ENCODE peak calls at places on chromosome X, in seven cellular contexts. X is aorta, U is HAP-1, J is IMR-90, P is OCI-LY7, H is HFF-Myc, F is mesenchymal stem cell. I is an unnamed sample.

GRCh38 chrX:103540145-103540544 is 20.9 kb upstream of the RAB40A start:
- DNase-seq in X (no peak), U (no peak), J (peak), P (no peak), H (no peak), F (peak), I (no peak)

GRCh38 chrX:15269618-15270521 is at the start of gene ASB9:
- DNase-seq in X (peak), U (no peak), J (peak), P (no peak), H (peak), F (peak), I (no peak)

GRCh38 chrX:112147206-112147605 is 64.6 kb upstream of the TRPC5 start:
- DNase-seq in X (no peak), U (peak), J (peak), P (peak), H (no peak), F (peak), I (no peak)

GRCh38 chrX:39508300-39508692 is 589.5 kb downstream of the BCOR start:
- DNase-seq in X (no peak), U (no peak), J (no peak), P (no peak), H (no peak), F (no peak), I (no peak)

GRCh38 chrX:53288173-53288572 is 6.8 kb upstream of the IQSEC2 start:
- DNase-seq in X (peak), U (no peak), J (no peak), P (no peak), H (no peak), F (peak), I (peak)

GRCh38 chrX:40304115-40304514 is 206.4 kb upstream of the BCOR start:
- DNase-seq in X (no peak), U (no peak), J (no peak), P (no peak), H (no peak), F (no peak), I (no peak)

GRCh38 chrX:120790118-120790517 is 85.5 kb downstream of the CT47B1 start:
- DNase-seq in X (no peak), U (peak), J (peak), P (peak), H (no peak), F (peak), I (no peak)

GRCh38 chrX:153302796-153303195 is 18.8 kb downstream of the PNMA6F start:
- DNase-seq in X (no peak), U (no peak), J (no peak), P (no peak), H (no peak), F (no peak), I (no peak)

GRCh38 chrX:132751043-132751690 is 207.3 kb downstream of the HS6ST2 start:
- DNase-seq in X (no peak), U (no peak), J (no peak), P (no peak), H (no peak), F (no peak), I (no peak)

GRCh38 chrX:91080822-91081221 is 353.8 kb upstream of the PABPC5 start:
- DNase-seq in X (no peak), U (no peak), J (no peak), P (no peak), H (no peak), F (no peak), I (no peak)

GRCh38 chrX:9626379-9626778 is 139.3 kb downstream of the GPR143 start:
- DNase-seq in X (no peak), U (no peak), J (peak), P (no peak), H (no peak), F (no peak), I (no peak)

GRCh38 chrX:132270699-132271098 is 51.5 kb upstream of the RAP2C start:
- DNase-seq in X (no peak), U (no peak), J (peak), P (no peak), H (peak), F (peak), I (peak)

GRCh38 chrX:53437211-53437610 is 3.0 kb upstream of the HSD17B10 start:
- DNase-seq in X (no peak), U (no peak), J (no peak), P (no peak), H (no peak), F (no peak), I (no peak)

GRCh38 chrX:54246866-54247265 is 63.8 kb upstream of the FAM120C start:
- DNase-seq in X (no peak), U (no peak), J (peak), P (no peak), H (no peak), F (no peak), I (no peak)

GRCh38 chrX:153968754-153969124 is 2.9 kb downstream of the HCFC1 start:
- DNase-seq in X (peak), U (no peak), J (no peak), P (peak), H (no peak), F (no peak), I (peak)

GRCh38 chrX:132489256-132490085 is 633 bp upstream of the MBNL3 start:
- DNase-seq in X (peak), U (peak), J (peak), P (peak), H (no peak), F (peak), I (peak)

GRCh38 chrX:72107320-72107719 is 24.4 kb downstream of the RTL5 start:
- DNase-seq in X (no peak), U (no peak), J (peak), P (no peak), H (no peak), F (peak), I (no peak)

GRCh38 chrX:154458954-154459829 is 1.1 kb downstream of the PLXNA3 start:
- DNase-seq in X (peak), U (peak), J (no peak), P (peak), H (no peak), F (no peak), I (no peak)

GRCh38 chrX:29652484-29652883 is 562.9 kb upstream of the MAGEB2 start:
- DNase-seq in X (no peak), U (no peak), J (peak), P (no peak), H (peak), F (peak), I (no peak)

GRCh38 chrX:135982860-135983259 is 2.4 kb upstream of the SLC9A6 start:
- DNase-seq in X (no peak), U (no peak), J (peak), P (no peak), H (no peak), F (peak), I (no peak)

GRCh38 chrX:31836479-31836878 is 764.6 kb upstream of the FTHL17 start:
- DNase-seq in X (no peak), U (no peak), J (no peak), P (no peak), H (no peak), F (no peak), I (no peak)

GRCh38 chrX:72142094-72142843 is 10.6 kb upstream of the RTL5 start:
- DNase-seq in X (no peak), U (no peak), J (no peak), P (no peak), H (no peak), F (no peak), I (no peak)

GRCh38 chrX:72240976-72241375 is 2.1 kb upstream of the ERCC6L start:
- DNase-seq in X (no peak), U (no peak), J (no peak), P (no peak), H (no peak), F (no peak), I (no peak)

GRCh38 chrX:139554367-139554766 is 23.8 kb downstream of the F9 start:
- DNase-seq in X (no peak), U (no peak), J (no peak), P (peak), H (no peak), F (no peak), I (no peak)

GRCh38 chrX:107579956-107580355 is 48.4 kb upstream of the PRPS1 start:
- DNase-seq in X (no peak), U (no peak), J (peak), P (no peak), H (no peak), F (peak), I (no peak)

GRCh38 chrX:133794151-133794550 is 191.2 kb downstream of the GPC3 start:
- DNase-seq in X (no peak), U (peak), J (no peak), P (no peak), H (no peak), F (peak), I (no peak)

GRCh38 chrX:149198980-149199732 is 305.9 kb downstream of the IDS start:
- DNase-seq in X (no peak), U (no peak), J (no peak), P (no peak), H (no peak), F (no peak), I (no peak)

GRCh38 chrX:44342866-44343265 is 606 bp downstream of the EFHC2 start:
- DNase-seq in X (no peak), U (no peak), J (no peak), P (no peak), H (no peak), F (no peak), I (no peak)

GRCh38 chrX:129652565-129653169 is 2.1 kb downstream of the APLN start:
- DNase-seq in X (no peak), U (no peak), J (no peak), P (no peak), H (no peak), F (no peak), I (no peak)
- H3K4me3 ChIP-seq in X (no peak), U (no peak), J (no peak), P (no peak), H (no peak), F (no peak), I (no peak)

GRCh38 chrX:32933548-32933947 is 277.8 kb downstream of the DMD start:
- DNase-seq in X (no peak), U (no peak), J (no peak), P (no peak), H (no peak), F (no peak), I (no peak)

GRCh38 chrX:32937043-32937442 is 274.3 kb downstream of the DMD start:
- DNase-seq in X (no peak), U (no peak), J (no peak), P (no peak), H (no peak), F (no peak), I (no peak)
- H3K4me3 ChIP-seq in X (no peak), U (no peak), J (no peak), P (no peak), H (no peak), F (no peak), I (no peak)

GRCh38 chrX:125203379-125203736 is 116.3 kb upstream of the TEX13C start:
- DNase-seq in X (peak), U (no peak), J (no peak), P (no peak), H (no peak), F (no peak), I (peak)
- H3K4me3 ChIP-seq in X (no peak), U (no peak), J (no peak), P (no peak), H (no peak), F (no peak), I (peak)

GRCh38 chrX:19515615-19516105 is 352 bp upstream of the MAP3K15 start:
- DNase-seq in X (no peak), U (peak), J (no peak), P (no peak), H (no peak), F (no peak), I (no peak)
- H3K4me3 ChIP-seq in X (no peak), U (peak), J (no peak), P (no peak), H (no peak), F (no peak), I (peak)